ENCODE peak calls at places on chromosomes 16 and 17, in seven cellular contexts. P, J, H, Q, G, F and W are unnamed samples.

GRCh38 chr16:85898521-85899442 is at the start of gene IRF8:
- DNase-seq in P (peak; percentile 87), J (peak; percentile 52), H (peak; percentile 87), Q (peak; percentile 58), G (peak; percentile 45), F (no peak), W (peak; percentile 90)

GRCh38 chr17:36641331-36641876 is 40.0 kb downstream of the MRM1 start:
- DNase-seq in P (no peak), J (no peak), H (no peak), Q (no peak), G (no peak), F (no peak), W (no peak)

GRCh38 chr16:30184430-30185140 is 1.2 kb downstream of the CORO1A start:
- DNase-seq in P (peak; percentile 54), J (peak; percentile 26), H (peak; percentile 19), Q (peak; percentile 17), G (peak; percentile 47), F (peak; percentile 25), W (no peak)

GRCh38 chr17:13385481-13385907 is 216.2 kb downstream of the HS3ST3A1 start:
- DNase-seq in P (no peak), J (no peak), H (no peak), Q (no peak), G (no peak), F (peak; percentile 37), W (no peak)

GRCh38 chr16:26985100-26986065 is 81.3 kb upstream of the C16orf82 start:
- DNase-seq in P (no peak), J (no peak), H (no peak), Q (no peak), G (no peak), F (no peak), W (no peak)

GRCh38 chr17:40803617-40804082 is 3.9 kb upstream of the KRT28 start:
- DNase-seq in P (peak; percentile 86), J (peak; percentile 62), H (peak; percentile 66), Q (peak; percentile 77), G (peak; percentile 69), F (peak; percentile 86), W (peak; percentile 87)

GRCh38 chr17:13792314-13792713 is 190.6 kb upstream of the HS3ST3A1 start:
- DNase-seq in P (no peak), J (no peak), H (no peak), Q (no peak), G (no peak), F (no peak), W (no peak)

GRCh38 chr17:74831442-74832146 is 28.1 kb downstream of the GRIN2C start:
- DNase-seq in P (no peak), J (no peak), H (no peak), Q (no peak), G (no peak), F (no peak), W (no peak)

GRCh38 chr17:38868095-38868967 is 1.5 kb upstream of the LASP1 start:
- DNase-seq in P (peak; percentile 56), J (no peak), H (no peak), Q (peak; percentile 60), G (no peak), F (peak; percentile 77), W (peak; percentile 80)

GRCh38 chr17:3738562-3739295 is 15.0 kb downstream of the HASPIN start:
- DNase-seq in P (peak; percentile 68), J (peak; percentile 43), H (no peak), Q (no peak), G (peak; percentile 41), F (peak; percentile 91), W (no peak)